ENCODE peak calls at places on chromosomes 3 and 15, in nine cellular contexts. M is activated B cell treated with CpG ODN at 0.5 μM for 24 hours, K is progenitor cell of endocrine pancreas, S is RWPE1, X is lower leg skin, Z is mammary epithelial cell, E is hepatocyte, T is fibroblast of mammary gland, Q is SK-N-SH. R is an unnamed sample.

GRCh38 chr3:16801223-16801622 is 83.5 kb upstream of the PLCL2 start:
- DNase-seq in M (no peak), K (no peak), S (no peak), X (no peak), Z (no peak), E (no peak), T (no peak), Q (no peak), R (no peak)

GRCh38 chr3:11159421-11159904 is 5.2 kb downstream of the HRH1 start:
- DNase-seq in M (no peak), K (no peak), S (no peak), X (peak), Z (no peak), E (peak), T (peak), Q (no peak), R (no peak)

GRCh38 chr15:89383635-89384604 is 49.3 kb upstream of the POLG start:
- DNase-seq in M (no peak), K (no peak), S (no peak), X (peak), Z (peak), E (peak), T (peak), Q (peak), R (no peak)

GRCh38 chr15:40291088-40291574 is 8.3 kb upstream of the ANKRD63 start:
- DNase-seq in M (no peak), K (peak), S (peak), X (no peak), Z (peak), E (peak), T (peak), Q (peak), R (no peak)

GRCh38 chr3:111801697-111802655 is 57.1 kb upstream of the PHLDB2 start:
- DNase-seq in M (no peak), K (no peak), S (peak), X (peak), Z (peak), E (peak), T (peak), Q (no peak), R (no peak)

GRCh38 chr3:171350364-171350763 is 109.8 kb downstream of the TNIK start:
- DNase-seq in M (no peak), K (no peak), S (no peak), X (no peak), Z (no peak), E (no peak), T (no peak), Q (no peak), R (no peak)

GRCh38 chr3:148697311-148698189 is at the start of gene AGTR1:
- DNase-seq in M (no peak), K (peak), S (no peak), X (peak), Z (no peak), E (peak), T (peak), Q (peak), R (no peak)

GRCh38 chr3:67362686-67363085 is 291.7 kb downstream of the SUCLG2 start:
- DNase-seq in M (no peak), K (no peak), S (peak), X (no peak), Z (peak), E (peak), T (no peak), Q (no peak), R (no peak)

GRCh38 chr3:47431225-47431624 is 44.5 kb downstream of the SCAP start:
- DNase-seq in M (no peak), K (no peak), S (no peak), X (no peak), Z (no peak), E (no peak), T (no peak), Q (no peak), R (no peak)

GRCh38 chr15:71114887-71115566 is at the start of gene THSD4:
- DNase-seq in M (peak), K (peak), S (peak), X (peak), Z (peak), E (peak), T (peak), Q (peak), R (peak)

GRCh38 chr3:13495921-13496723 is 16.0 kb downstream of the HDAC11 start:
- DNase-seq in M (peak), K (peak), S (peak), X (peak), Z (peak), E (peak), T (peak), Q (peak), R (no peak)

GRCh38 chr15:95559875-95560394 is 770.6 kb upstream of the NR2F2 start:
- DNase-seq in M (no peak), K (no peak), S (peak), X (peak), Z (peak), E (peak), T (peak), Q (no peak), R (no peak)

GRCh38 chr3:47394867-47395266 is 14.0 kb downstream of the PTPN23 start:
- DNase-seq in M (no peak), K (no peak), S (no peak), X (no peak), Z (no peak), E (no peak), T (no peak), Q (peak), R (no peak)

GRCh38 chr15:42375941-42376340 is 16.6 kb downstream of the CAPN3 start:
- DNase-seq in M (no peak), K (no peak), S (no peak), X (no peak), Z (no peak), E (no peak), T (no peak), Q (no peak), R (no peak)

GRCh38 chr15:71168163-71168832 is 53.0 kb downstream of the THSD4 start:
- DNase-seq in M (no peak), K (no peak), S (no peak), X (no peak), Z (no peak), E (peak), T (no peak), Q (no peak), R (no peak)

GRCh38 chr3:33722626-33723370 is 4.7 kb upstream of the CLASP2 start:
- DNase-seq in M (no peak), K (no peak), S (no peak), X (no peak), Z (no peak), E (no peak), T (peak), Q (no peak), R (no peak)

GRCh38 chr15:92184679-92185230 is 208.9 kb upstream of the ST8SIA2 start:
- DNase-seq in M (no peak), K (no peak), S (no peak), X (no peak), Z (no peak), E (no peak), T (no peak), Q (no peak), R (no peak)

GRCh38 chr3:141402476-141403171 is 34.3 kb downstream of the ZBTB38 start:
- DNase-seq in M (peak), K (peak), S (peak), X (peak), Z (no peak), E (peak), T (peak), Q (peak), R (peak)

GRCh38 chr3:67059443-67059842 is 61.3 kb downstream of the KBTBD8 start:
- DNase-seq in M (no peak), K (no peak), S (no peak), X (no peak), Z (no peak), E (no peak), T (no peak), Q (no peak), R (no peak)

GRCh38 chr3:127546970-127547733 is 43.4 kb downstream of the TPRA1 start:
- DNase-seq in M (no peak), K (no peak), S (no peak), X (no peak), Z (no peak), E (no peak), T (no peak), Q (peak), R (no peak)

GRCh38 chr15:38545179-38545578 is 19.4 kb downstream of the RASGRP1 start:
- DNase-seq in M (no peak), K (no peak), S (no peak), X (no peak), Z (no peak), E (no peak), T (no peak), Q (no peak), R (no peak)
- TF ChIP-seq CTCF in M (no peak), K (no peak), S (no peak), X (no peak), Z (no peak), E (no peak), T (no peak), Q (peak), R (no peak)

GRCh38 chr3:43690400-43691119 is at the start of gene ABHD5:
- DNase-seq in M (peak), K (peak), S (peak), X (peak), Z (peak), E (peak), T (peak), Q (peak), R (peak)

GRCh38 chr3:43692971-43693370 is 2.2 kb downstream of the ABHD5 start:
- DNase-seq in M (no peak), K (no peak), S (no peak), X (no peak), Z (no peak), E (no peak), T (no peak), Q (no peak), R (no peak)

GRCh38 chr3:43691120-43692002 is 623 bp downstream of the ABHD5 start:
- DNase-seq in M (no peak), K (peak), S (peak), X (no peak), Z (peak), E (peak), T (peak), Q (peak), R (no peak)

GRCh38 chr3:43693594-43693993 is 2.9 kb downstream of the ABHD5 start:
- DNase-seq in M (no peak), K (no peak), S (peak), X (no peak), Z (peak), E (no peak), T (peak), Q (no peak), R (no peak)

DNA sequence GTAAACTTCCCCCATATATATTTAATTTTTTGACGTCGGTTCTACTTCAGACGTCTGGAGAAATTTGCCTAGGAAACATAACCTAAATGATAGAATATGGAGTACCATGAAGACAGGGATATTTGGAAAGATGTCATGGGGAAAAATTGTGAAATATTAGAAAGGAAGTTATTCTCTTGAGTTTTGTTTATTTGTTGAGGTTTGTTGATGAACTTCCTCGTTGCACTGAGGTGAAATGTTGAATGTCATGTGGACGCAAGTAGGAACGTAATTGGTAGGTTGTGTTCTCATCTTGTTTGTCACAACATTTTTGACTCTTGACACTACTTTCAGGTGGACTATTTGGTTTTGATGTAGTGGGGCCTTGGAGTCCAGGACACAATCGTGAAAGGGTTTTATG is 1.3 kb downstream of the ABHD5 start:
- DNase-seq in M (no peak), K (no peak), S (no peak), X (no peak), Z (no peak), E (no peak), T (peak), Q (no peak), R (no peak)
- TF ChIP-seq CTCF in M (no peak), K (no peak), S (no peak), X (no peak), Z (no peak), E (no peak), T (no peak), Q (no peak), R (no peak)

GRCh38 chr3:65974505-65974904 is 64.2 kb downstream of the MAGI1 start:
- DNase-seq in M (no peak), K (no peak), S (no peak), X (no peak), Z (no peak), E (no peak), T (peak), Q (no peak), R (no peak)
- TF ChIP-seq CTCF in M (no peak), K (no peak), S (no peak), X (no peak), Z (no peak), E (no peak), T (peak), Q (no peak), R (no peak)

DNA sequence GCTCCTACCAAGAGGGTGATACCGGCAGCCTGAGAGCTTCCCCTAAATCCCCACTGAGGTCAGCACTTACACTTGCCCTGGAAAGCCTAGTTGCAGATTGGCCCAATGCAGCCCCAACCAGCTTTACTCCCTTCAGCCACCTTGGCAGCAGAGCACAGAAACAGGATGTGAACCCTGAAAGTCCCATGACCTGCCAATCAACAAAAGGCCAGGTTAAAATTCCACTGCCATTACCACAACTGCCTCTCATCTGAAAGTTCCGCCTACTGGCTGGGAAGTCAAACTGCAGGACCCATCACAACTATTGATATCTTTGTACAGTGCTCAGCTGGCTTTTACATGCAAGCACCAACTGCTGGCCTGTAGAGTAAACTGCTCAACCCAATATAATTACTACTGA is 156.2 kb downstream of the ZMAT3 start:
- DNase-seq in M (no peak), K (no peak), S (no peak), X (no peak), Z (no peak), E (no peak), T (no peak), Q (no peak), R (no peak)
- TF ChIP-seq CTCF in M (no peak), K (no peak), S (no peak), X (no peak), Z (no peak), E (no peak), T (no peak), Q (no peak), R (no peak)

DNA sequence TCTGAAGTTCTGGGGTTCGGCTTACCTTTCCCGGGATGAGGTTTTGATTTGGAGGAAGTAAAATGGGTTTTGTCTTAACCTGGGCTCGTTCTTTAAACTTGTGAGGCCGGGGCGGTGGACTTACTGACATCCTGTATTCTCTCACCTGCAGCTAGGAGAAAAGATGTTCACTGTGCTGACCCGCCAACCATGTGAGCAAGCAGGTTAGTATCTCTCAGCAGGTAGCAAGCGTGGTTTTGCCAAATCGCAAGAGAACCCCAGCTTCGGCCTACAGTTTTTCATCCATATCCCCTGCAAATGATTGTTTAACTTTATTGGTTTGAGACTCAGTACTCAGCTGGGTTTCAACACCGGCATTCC is 891 bp downstream of the ENTPD3 start:
- DNase-seq in M (no peak), K (no peak), S (no peak), X (no peak), Z (no peak), E (no peak), T (no peak), Q (no peak), R (no peak)
- TF ChIP-seq CTCF in M (no peak), K (no peak), S (no peak), X (no peak), Z (no peak), E (no peak), T (no peak), Q (no peak), R (no peak)

DNA sequence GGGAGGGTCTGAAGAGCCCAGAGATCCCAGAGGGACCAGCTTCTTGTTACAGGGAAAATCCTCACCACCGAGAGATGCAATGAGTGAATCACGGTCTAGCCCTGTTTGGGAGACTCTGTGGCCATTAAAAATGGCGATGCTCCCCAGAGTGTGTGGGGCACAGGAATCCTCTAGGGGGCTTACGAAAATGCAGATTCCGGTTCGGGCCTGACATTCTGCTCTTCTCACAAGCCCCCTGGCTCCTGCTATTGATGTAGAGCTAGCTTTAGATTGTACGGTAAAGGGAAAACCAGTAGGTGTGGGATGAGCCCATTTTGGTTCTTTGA is 35.5 kb upstream of the EPHB3 start:
- DNase-seq in M (no peak), K (no peak), S (no peak), X (no peak), Z (no peak), E (no peak), T (peak), Q (no peak), R (no peak)
- TF ChIP-seq CTCF in M (no peak), K (peak), S (no peak), X (no peak), Z (peak), E (no peak), T (no peak), Q (no peak), R (no peak)

GRCh38 chr3:62659660-62660059 is 215.6 kb downstream of the CADPS start:
- DNase-seq in M (no peak), K (no peak), S (no peak), X (no peak), Z (no peak), E (no peak), T (no peak), Q (no peak), R (no peak)
- TF ChIP-seq CTCF in M (no peak), K (peak), S (no peak), X (no peak), Z (no peak), E (peak), T (peak), Q (peak), R (peak)

DNA sequence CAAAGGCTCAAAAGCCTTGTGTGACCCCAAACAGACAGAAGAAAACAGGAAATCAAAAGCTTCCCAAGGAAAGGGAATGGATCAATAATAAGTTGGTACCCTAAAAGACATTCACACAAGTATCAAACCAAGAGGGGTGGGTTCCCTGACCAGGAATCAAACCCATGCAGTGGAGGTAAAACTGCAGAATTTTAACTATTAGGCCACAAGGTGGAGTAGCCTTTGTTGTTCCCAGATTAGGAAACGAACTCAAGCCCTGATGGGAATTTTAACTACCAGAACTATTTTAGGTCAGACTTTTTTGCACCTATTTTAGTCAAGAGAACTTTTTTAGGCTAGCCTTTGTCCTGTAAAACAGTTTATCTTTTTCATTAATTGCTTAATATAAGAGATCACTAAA is 31.4 kb downstream of the SETMAR start:
- DNase-seq in M (no peak), K (no peak), S (no peak), X (no peak), Z (no peak), E (no peak), T (no peak), Q (no peak), R (no peak)
- TF ChIP-seq CTCF in M (no peak), K (peak), S (no peak), X (no peak), Z (no peak), E (peak), T (peak), Q (peak), R (peak)